ENCODE peak calls at places on chromosome 2, in eight cellular contexts. One of them, this sample, is unnamed.

GRCh38 chr2:56531668-56532420 is 348.1 kb downstream of the CCDC85A start:
- DNase-seq in thoracic aorta: no peak
- DNase-seq in A549: no peak
- DNase-seq in heart right ventricle: no peak
- DNase-seq in lower lobe of right lung: no peak
- DNase-seq in left ventricle myocardium inferior: no peak
- DNase-seq in endodermal cell: no peak
- DNase-seq in neural progenitor cell: no peak
- DNase-seq in this sample: no peak

GRCh38 chr2:95268208-95269035 is 5.8 kb upstream of the PROM2 start:
- DNase-seq in thoracic aorta: no peak
- DNase-seq in A549: no peak
- DNase-seq in heart right ventricle: no peak
- DNase-seq in lower lobe of right lung: peak; percentile 23
- DNase-seq in left ventricle myocardium inferior: no peak
- DNase-seq in endodermal cell: no peak
- DNase-seq in neural progenitor cell: no peak
- DNase-seq in this sample: no peak

GRCh38 chr2:24917086-24917485 is 3.0 kb downstream of the ADCY3 start:
- DNase-seq in thoracic aorta: no peak
- DNase-seq in A549: no peak
- DNase-seq in heart right ventricle: no peak
- DNase-seq in lower lobe of right lung: no peak
- DNase-seq in left ventricle myocardium inferior: no peak
- DNase-seq in endodermal cell: no peak
- DNase-seq in neural progenitor cell: no peak
- DNase-seq in this sample: no peak

GRCh38 chr2:9001229-9001628 is 2.3 kb downstream of the MBOAT2 start:
- DNase-seq in thoracic aorta: no peak
- DNase-seq in A549: peak; percentile 71
- DNase-seq in heart right ventricle: no peak
- DNase-seq in lower lobe of right lung: no peak
- DNase-seq in left ventricle myocardium inferior: no peak
- DNase-seq in endodermal cell: no peak
- DNase-seq in neural progenitor cell: no peak
- DNase-seq in this sample: no peak

GRCh38 chr2:57703407-57703806 is 343.2 kb upstream of the VRK2 start:
- DNase-seq in thoracic aorta: no peak
- DNase-seq in A549: no peak
- DNase-seq in heart right ventricle: no peak
- DNase-seq in lower lobe of right lung: no peak
- DNase-seq in left ventricle myocardium inferior: no peak
- DNase-seq in endodermal cell: no peak
- DNase-seq in neural progenitor cell: no peak
- DNase-seq in this sample: no peak

GRCh38 chr2:40457846-40458245 is 6.0 kb upstream of the SLC8A1 start:
- DNase-seq in thoracic aorta: no peak
- DNase-seq in A549: no peak
- DNase-seq in heart right ventricle: no peak
- DNase-seq in lower lobe of right lung: no peak
- DNase-seq in left ventricle myocardium inferior: no peak
- DNase-seq in endodermal cell: no peak
- DNase-seq in neural progenitor cell: no peak
- DNase-seq in this sample: no peak

GRCh38 chr2:148103946-148104345 is 83.1 kb downstream of the MBD5 start:
- DNase-seq in thoracic aorta: no peak
- DNase-seq in A549: no peak
- DNase-seq in heart right ventricle: no peak
- DNase-seq in lower lobe of right lung: no peak
- DNase-seq in left ventricle myocardium inferior: no peak
- DNase-seq in endodermal cell: no peak
- DNase-seq in neural progenitor cell: no peak
- DNase-seq in this sample: no peak

GRCh38 chr2:206253125-206253787 is 21.2 kb upstream of the ZDBF2 start:
- DNase-seq in thoracic aorta: no peak
- DNase-seq in A549: no peak
- DNase-seq in heart right ventricle: no peak
- DNase-seq in lower lobe of right lung: no peak
- DNase-seq in left ventricle myocardium inferior: no peak
- DNase-seq in endodermal cell: peak; percentile 57
- DNase-seq in neural progenitor cell: peak; percentile 49
- DNase-seq in this sample: no peak

DNA sequence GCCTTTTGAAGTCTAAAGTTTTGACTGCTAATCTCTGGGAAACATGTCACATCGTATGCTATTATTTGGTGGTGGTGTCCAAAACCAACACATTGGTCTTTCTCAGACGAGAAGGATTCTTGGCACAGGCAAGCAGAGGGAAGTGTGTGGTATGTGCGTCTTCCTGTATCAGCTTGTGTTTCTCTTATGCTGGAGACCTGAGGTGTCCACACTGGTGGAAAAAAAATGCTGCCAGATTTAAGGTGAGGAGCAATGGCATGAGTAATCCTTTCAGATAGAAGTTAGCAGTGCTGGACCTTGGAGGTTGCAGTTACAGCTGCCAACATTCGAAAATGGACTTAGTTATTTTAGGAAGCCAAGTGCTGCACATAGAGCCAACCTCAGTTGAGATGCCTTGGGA is 11.7 kb upstream of the FHL2 start:
- DNase-seq in thoracic aorta: no peak
- DNase-seq in A549: no peak
- DNase-seq in heart right ventricle: no peak
- DNase-seq in lower lobe of right lung: no peak
- DNase-seq in left ventricle myocardium inferior: no peak
- DNase-seq in endodermal cell: no peak
- DNase-seq in neural progenitor cell: no peak
- DNase-seq in this sample: no peak
- H3K4me1 ChIP-seq in thoracic aorta: peaks cover 39% of the 10 kb centered on the region
- H3K4me1 ChIP-seq in A549: peaks cover 32% of the 10 kb centered on the region
- H3K4me1 ChIP-seq in heart right ventricle: peaks cover 84% of the 10 kb centered on the region
- H3K4me1 ChIP-seq in lower lobe of right lung: no peaks in the 10 kb centered on the region
- H3K4me1 ChIP-seq in left ventricle myocardium inferior: peaks cover 83% of the 10 kb centered on the region
- H3K4me1 ChIP-seq in endodermal cell: no peaks in the 10 kb centered on the region
- H3K4me1 ChIP-seq in neural progenitor cell: no peaks in the 10 kb centered on the region
- H3K4me1 ChIP-seq in this sample: peaks cover 9% of the 10 kb centered on the region

DNA sequence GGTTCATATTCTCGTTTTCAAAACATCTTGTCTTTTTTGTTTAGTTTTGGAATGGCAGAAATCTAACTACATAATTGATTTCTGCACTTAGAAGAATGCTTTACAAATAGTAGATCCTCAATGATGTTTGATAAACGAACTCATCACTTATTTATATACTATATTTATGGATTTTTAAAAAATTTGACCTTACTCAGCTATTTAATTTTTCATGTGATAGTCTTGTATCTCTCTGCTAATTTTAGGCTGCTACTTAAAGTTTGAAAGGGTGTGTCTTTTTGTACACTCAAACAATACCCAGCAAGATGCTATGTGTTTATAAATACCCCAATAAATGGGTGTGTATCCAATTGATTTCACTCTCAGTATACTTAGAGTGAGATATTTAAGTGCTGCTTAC is 86.9 kb downstream of the EHBP1 start:
- DNase-seq in thoracic aorta: no peak
- DNase-seq in A549: no peak
- DNase-seq in heart right ventricle: no peak
- DNase-seq in lower lobe of right lung: no peak
- DNase-seq in left ventricle myocardium inferior: no peak
- DNase-seq in endodermal cell: no peak
- DNase-seq in neural progenitor cell: no peak
- DNase-seq in this sample: no peak
- TF ChIP-seq CTCF in thoracic aorta: no peak
- TF ChIP-seq CTCF in A549: no peak
- TF ChIP-seq CTCF in heart right ventricle: no peak
- TF ChIP-seq CTCF in lower lobe of right lung: no peak
- TF ChIP-seq CTCF in left ventricle myocardium inferior: no peak
- TF ChIP-seq CTCF in endodermal cell: no peak
- TF ChIP-seq CTCF in neural progenitor cell: no peak
- TF ChIP-seq CTCF in this sample: no peak

GRCh38 chr2:27961997-27962396 is 71.5 kb downstream of the BABAM2 start:
- DNase-seq in thoracic aorta: no peak
- DNase-seq in A549: no peak
- DNase-seq in heart right ventricle: no peak
- DNase-seq in lower lobe of right lung: no peak
- DNase-seq in left ventricle myocardium inferior: no peak
- DNase-seq in endodermal cell: no peak
- DNase-seq in neural progenitor cell: no peak
- DNase-seq in this sample: no peak

GRCh38 chr2:27965841-27966240 is 75.3 kb downstream of the BABAM2 start:
- DNase-seq in thoracic aorta: no peak
- DNase-seq in A549: no peak
- DNase-seq in heart right ventricle: no peak
- DNase-seq in lower lobe of right lung: no peak
- DNase-seq in left ventricle myocardium inferior: no peak
- DNase-seq in endodermal cell: no peak
- DNase-seq in neural progenitor cell: no peak
- DNase-seq in this sample: no peak

GRCh38 chr2:27966466-27966865 is 75.9 kb downstream of the BABAM2 start:
- DNase-seq in thoracic aorta: no peak
- DNase-seq in A549: no peak
- DNase-seq in heart right ventricle: peak; percentile 21
- DNase-seq in lower lobe of right lung: no peak
- DNase-seq in left ventricle myocardium inferior: no peak
- DNase-seq in endodermal cell: no peak
- DNase-seq in neural progenitor cell: no peak
- DNase-seq in this sample: peak; percentile 22

GRCh38 chr2:27964067-27964466 is 73.5 kb downstream of the BABAM2 start:
- DNase-seq in thoracic aorta: no peak
- DNase-seq in A549: no peak
- DNase-seq in heart right ventricle: no peak
- DNase-seq in lower lobe of right lung: no peak
- DNase-seq in left ventricle myocardium inferior: no peak
- DNase-seq in endodermal cell: no peak
- DNase-seq in neural progenitor cell: no peak
- DNase-seq in this sample: no peak

DNA sequence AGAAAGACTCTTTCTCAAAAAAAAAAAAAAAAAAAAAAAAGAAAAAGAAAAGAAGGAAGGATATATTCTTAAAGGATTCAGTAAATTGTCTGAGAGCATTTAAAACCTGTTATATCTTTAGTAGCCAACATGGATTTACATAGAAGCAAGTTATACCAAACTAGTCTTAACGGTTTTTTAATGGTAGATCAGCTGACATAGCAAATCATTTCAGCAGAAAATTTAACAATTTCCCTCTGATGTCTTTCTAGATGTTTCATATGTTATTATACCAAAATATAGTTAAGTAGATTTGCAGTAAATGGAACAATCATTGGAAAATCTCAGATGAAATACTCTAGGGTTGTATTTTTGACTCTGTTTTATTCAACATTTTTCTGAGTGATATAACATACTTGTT is 72.9 kb downstream of the BABAM2 start:
- DNase-seq in thoracic aorta: no peak
- DNase-seq in A549: no peak
- DNase-seq in heart right ventricle: no peak
- DNase-seq in lower lobe of right lung: no peak
- DNase-seq in left ventricle myocardium inferior: no peak
- DNase-seq in endodermal cell: no peak
- DNase-seq in neural progenitor cell: no peak
- DNase-seq in this sample: no peak
- H3K4me1 ChIP-seq in thoracic aorta: peaks cover 28% of the 10 kb centered on the region
- H3K4me1 ChIP-seq in A549: peaks cover 51% of the 10 kb centered on the region
- H3K4me1 ChIP-seq in heart right ventricle: peaks cover 41% of the 10 kb centered on the region
- H3K4me1 ChIP-seq in lower lobe of right lung: peaks cover 28% of the 10 kb centered on the region
- H3K4me1 ChIP-seq in left ventricle myocardium inferior: peaks cover 44% of the 10 kb centered on the region
- H3K4me1 ChIP-seq in endodermal cell: no peaks in the 10 kb centered on the region
- H3K4me1 ChIP-seq in neural progenitor cell: peaks cover 19% of the 10 kb centered on the region
- H3K4me1 ChIP-seq in this sample: peaks cover 12% of the 10 kb centered on the region

GRCh38 chr2:11127791-11128190 is 27.5 kb upstream of the SLC66A3 start:
- DNase-seq in thoracic aorta: no peak
- DNase-seq in A549: no peak
- DNase-seq in heart right ventricle: no peak
- DNase-seq in lower lobe of right lung: no peak
- DNase-seq in left ventricle myocardium inferior: no peak
- DNase-seq in endodermal cell: no peak
- DNase-seq in neural progenitor cell: no peak
- DNase-seq in this sample: no peak

GRCh38 chr2:11128258-11128951 is 26.9 kb upstream of the SLC66A3 start:
- DNase-seq in thoracic aorta: no peak
- DNase-seq in A549: no peak
- DNase-seq in heart right ventricle: peak; percentile 48
- DNase-seq in lower lobe of right lung: no peak
- DNase-seq in left ventricle myocardium inferior: no peak
- DNase-seq in endodermal cell: peak; percentile 35
- DNase-seq in neural progenitor cell: no peak
- DNase-seq in this sample: no peak

GRCh38 chr2:11132036-11132671 is 23.1 kb upstream of the SLC66A3 start:
- DNase-seq in thoracic aorta: no peak
- DNase-seq in A549: no peak
- DNase-seq in heart right ventricle: no peak
- DNase-seq in lower lobe of right lung: no peak
- DNase-seq in left ventricle myocardium inferior: no peak
- DNase-seq in endodermal cell: no peak
- DNase-seq in neural progenitor cell: no peak
- DNase-seq in this sample: no peak

GRCh38 chr2:11131166-11131920 is 23.9 kb upstream of the SLC66A3 start:
- DNase-seq in thoracic aorta: no peak
- DNase-seq in A549: no peak
- DNase-seq in heart right ventricle: no peak
- DNase-seq in lower lobe of right lung: no peak
- DNase-seq in left ventricle myocardium inferior: no peak
- DNase-seq in endodermal cell: peak; percentile 42
- DNase-seq in neural progenitor cell: no peak
- DNase-seq in this sample: no peak

DNA sequence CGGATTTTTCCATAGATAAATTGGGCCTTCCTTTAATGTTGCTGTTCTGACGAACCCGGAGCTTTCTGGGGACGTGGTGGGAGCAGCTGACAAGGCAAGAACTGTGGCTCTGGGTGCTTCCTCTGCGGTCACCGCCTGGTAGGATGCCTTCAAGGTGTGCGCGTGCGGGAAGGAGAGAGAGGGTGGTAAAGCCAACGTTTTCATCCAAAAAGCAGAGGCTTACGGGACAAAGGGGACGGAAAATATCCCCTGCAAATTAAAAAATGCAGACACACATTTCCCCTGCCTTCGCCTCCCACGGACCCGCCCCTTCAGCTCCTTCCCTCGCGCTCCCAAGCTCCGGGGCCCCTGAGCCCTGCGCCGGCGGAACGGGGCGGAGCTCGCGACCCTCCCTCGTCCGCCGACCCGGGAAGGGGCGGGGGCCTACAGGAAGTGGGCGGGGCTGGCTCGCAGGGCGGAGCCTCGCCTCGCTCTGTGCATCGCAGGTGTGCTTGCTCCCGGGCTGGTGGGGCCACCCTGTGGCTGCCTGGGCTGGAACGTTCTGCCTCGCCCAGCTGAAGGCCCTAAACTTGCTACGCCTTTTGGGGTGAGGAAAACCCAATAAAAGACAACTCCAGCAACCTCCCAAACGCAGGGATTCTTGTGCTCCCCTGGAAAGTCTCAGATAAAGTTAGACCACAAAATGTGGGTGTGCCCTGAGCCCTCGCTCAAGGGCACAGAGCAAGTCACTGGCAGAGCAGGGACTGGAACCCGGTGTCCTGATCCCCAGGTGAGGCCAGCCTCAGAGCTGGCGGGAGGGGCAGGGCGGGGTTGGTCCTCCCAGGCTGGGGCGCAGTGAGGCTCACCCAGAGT is 25.4 kb upstream of the SLC66A3 start:
- DNase-seq in thoracic aorta: no peak
- DNase-seq in A549: peak; percentile 74
- DNase-seq in heart right ventricle: no peak
- DNase-seq in lower lobe of right lung: peak; percentile 82
- DNase-seq in left ventricle myocardium inferior: peak; percentile 41
- DNase-seq in endodermal cell: peak; percentile 97
- DNase-seq in neural progenitor cell: peak; percentile 93
- DNase-seq in this sample: peak; percentile 82
- TF ChIP-seq CTCF in thoracic aorta: no peak
- TF ChIP-seq CTCF in A549: peak; percentile 72
- TF ChIP-seq CTCF in heart right ventricle: peak; percentile 33
- TF ChIP-seq CTCF in lower lobe of right lung: peak; percentile 33
- TF ChIP-seq CTCF in left ventricle myocardium inferior: peak; percentile 39
- TF ChIP-seq CTCF in endodermal cell: peak; percentile 75
- TF ChIP-seq CTCF in neural progenitor cell: peak; percentile 56
- TF ChIP-seq CTCF in this sample: peak; percentile 58

GRCh38 chr2:31710121-31710520 is 129.4 kb upstream of the SRD5A2 start:
- DNase-seq in thoracic aorta: no peak
- DNase-seq in A549: no peak
- DNase-seq in heart right ventricle: no peak
- DNase-seq in lower lobe of right lung: no peak
- DNase-seq in left ventricle myocardium inferior: no peak
- DNase-seq in endodermal cell: no peak
- DNase-seq in neural progenitor cell: no peak
- DNase-seq in this sample: no peak
- H3K4me1 ChIP-seq in thoracic aorta: no peaks in the 10 kb centered on the region
- H3K4me1 ChIP-seq in A549: peaks cover under 1% of the 10 kb centered on the region
- H3K4me1 ChIP-seq in heart right ventricle: no peaks in the 10 kb centered on the region
- H3K4me1 ChIP-seq in lower lobe of right lung: no peaks in the 10 kb centered on the region
- H3K4me1 ChIP-seq in left ventricle myocardium inferior: no peaks in the 10 kb centered on the region
- H3K4me1 ChIP-seq in endodermal cell: no peaks in the 10 kb centered on the region
- H3K4me1 ChIP-seq in neural progenitor cell: no peaks in the 10 kb centered on the region
- H3K4me1 ChIP-seq in this sample: no peaks in the 10 kb centered on the region